ENCODE peak calls at places on chromosomes 1 and 21, in seven cellular contexts. Q, J, F, I, M, G and H are unnamed samples.

GRCh38 chr1:2628191-2628932 is 4.5 kb downstream of the MMEL1 start:
- DNase-seq in F (no peak), Q (no peak), G (no peak), I (no peak), M (no peak), J (no peak), H (no peak)

GRCh38 chr1:210003501-210003900 is 65.5 kb downstream of the SYT14 start:
- DNase-seq in F (no peak), I (no peak), J (no peak), G (no peak), Q (no peak), M (no peak), H (no peak)

GRCh38 chr1:203200059-203200553 is 13.6 kb upstream of the CHI3L1 start:
- DNase-seq in J (no peak), M (no peak), I (no peak), G (no peak), Q (no peak), F (no peak), H (peak)

GRCh38 chr21:24693779-24694178 is 913.5 kb downstream of the MRPL39 start:
- DNase-seq in G (no peak), F (no peak), I (no peak), J (no peak), M (no peak), Q (no peak), H (no peak)

GRCh38 chr1:202213361-202214088 is 19.9 kb downstream of the LGR6 start:
- DNase-seq in M (no peak), J (no peak), G (no peak), F (no peak), Q (no peak), I (no peak), H (no peak)

GRCh38 chr1:29145739-29146437 is 22.2 kb upstream of the TMEM200B start:
- DNase-seq in G (no peak), J (no peak), M (no peak), F (no peak), Q (no peak), I (peak), H (no peak)

GRCh38 chr21:45640888-45641479 is 2.5 kb upstream of the PCBP3 start:
- DNase-seq in J (no peak), Q (peak), I (peak), G (no peak), F (no peak), M (peak), H (no peak)

GRCh38 chr1:20216574-20216973 is 30.3 kb upstream of the PLA2G2C start:
- DNase-seq in G (no peak), Q (no peak), J (peak), I (peak), F (no peak), M (no peak), H (no peak)